ENCODE peak calls at places on chromosome 4, in six cellular contexts. One of them, this sample, is unnamed.
A peak's percentile ranks its signal among the peaks of the same experiment; 100 is the strongest.

GRCh38 chr4:7295917-7296660 is 103.8 kb downstream of the SORCS2 start:
- DNase-seq in cardiac fibroblast: peak; percentile 31
- DNase-seq in astrocyte of the spinal cord: peak; percentile 7
- DNase-seq in endothelial cell: peak; percentile 40
- DNase-seq in WERI-Rb-1: peak; percentile 70
- DNase-seq in fibroblast of the aortic adventitia: peak; percentile 43
- DNase-seq in this sample: no peak

GRCh38 chr4:159075531-159075932 is 27.3 kb upstream of the RAPGEF2 start:
- DNase-seq in cardiac fibroblast: peak; percentile 46
- DNase-seq in astrocyte of the spinal cord: peak; percentile 12
- DNase-seq in endothelial cell: no peak
- DNase-seq in WERI-Rb-1: no peak
- DNase-seq in fibroblast of the aortic adventitia: peak; percentile 16
- DNase-seq in this sample: no peak

GRCh38 chr4:17635056-17635455 is 20.6 kb downstream of the MED28 start:
- DNase-seq in cardiac fibroblast: no peak
- DNase-seq in astrocyte of the spinal cord: no peak
- DNase-seq in endothelial cell: no peak
- DNase-seq in WERI-Rb-1: no peak
- DNase-seq in fibroblast of the aortic adventitia: no peak
- DNase-seq in this sample: no peak

GRCh38 chr4:4613641-4614286 is 71.9 kb upstream of the STX18 start:
- DNase-seq in cardiac fibroblast: no peak
- DNase-seq in astrocyte of the spinal cord: no peak
- DNase-seq in endothelial cell: no peak
- DNase-seq in WERI-Rb-1: no peak
- DNase-seq in fibroblast of the aortic adventitia: no peak
- DNase-seq in this sample: no peak

GRCh38 chr4:14345356-14345775 is 656.9 kb upstream of the CPEB2 start:
- DNase-seq in cardiac fibroblast: peak; percentile 67
- DNase-seq in astrocyte of the spinal cord: peak; percentile 67
- DNase-seq in endothelial cell: no peak
- DNase-seq in WERI-Rb-1: no peak
- DNase-seq in fibroblast of the aortic adventitia: peak; percentile 48
- DNase-seq in this sample: no peak

GRCh38 chr4:159780196-159780922 is 677.5 kb downstream of the RAPGEF2 start:
- DNase-seq in cardiac fibroblast: no peak
- DNase-seq in astrocyte of the spinal cord: no peak
- DNase-seq in endothelial cell: no peak
- DNase-seq in WERI-Rb-1: no peak
- DNase-seq in fibroblast of the aortic adventitia: no peak
- DNase-seq in this sample: no peak

GRCh38 chr4:109406337-109406931 is 27.2 kb upstream of the SEC24B start:
- DNase-seq in cardiac fibroblast: peak; percentile 81
- DNase-seq in astrocyte of the spinal cord: peak; percentile 74
- DNase-seq in endothelial cell: peak; percentile 42
- DNase-seq in WERI-Rb-1: peak; percentile 65
- DNase-seq in fibroblast of the aortic adventitia: peak; percentile 74
- DNase-seq in this sample: peak; percentile 42

GRCh38 chr4:156635046-156635445 is 336.6 kb downstream of the PDGFC start:
- DNase-seq in cardiac fibroblast: peak; percentile 27
- DNase-seq in astrocyte of the spinal cord: peak; percentile 37
- DNase-seq in endothelial cell: no peak
- DNase-seq in WERI-Rb-1: no peak
- DNase-seq in fibroblast of the aortic adventitia: peak; percentile 9
- DNase-seq in this sample: no peak

GRCh38 chr4:8006471-8006870 is 66.8 kb upstream of the AFAP1 start:
- DNase-seq in cardiac fibroblast: no peak
- DNase-seq in astrocyte of the spinal cord: no peak
- DNase-seq in endothelial cell: no peak
- DNase-seq in WERI-Rb-1: no peak
- DNase-seq in fibroblast of the aortic adventitia: no peak
- DNase-seq in this sample: no peak

GRCh38 chr4:113674251-113674650 is 87.3 kb downstream of the CAMK2D start:
- DNase-seq in cardiac fibroblast: no peak
- DNase-seq in astrocyte of the spinal cord: no peak
- DNase-seq in endothelial cell: no peak
- DNase-seq in WERI-Rb-1: no peak
- DNase-seq in fibroblast of the aortic adventitia: peak; percentile 25
- DNase-seq in this sample: no peak

GRCh38 chr4:89486042-89486441 is 178.4 kb upstream of the GPRIN3 start:
- DNase-seq in cardiac fibroblast: peak; percentile 70
- DNase-seq in astrocyte of the spinal cord: peak; percentile 46
- DNase-seq in endothelial cell: no peak
- DNase-seq in WERI-Rb-1: no peak
- DNase-seq in fibroblast of the aortic adventitia: peak; percentile 70
- DNase-seq in this sample: no peak

GRCh38 chr4:135238940-135239339 is 1037.4 kb upstream of the PABPC4L start:
- DNase-seq in cardiac fibroblast: no peak
- DNase-seq in astrocyte of the spinal cord: no peak
- DNase-seq in endothelial cell: no peak
- DNase-seq in WERI-Rb-1: no peak
- DNase-seq in fibroblast of the aortic adventitia: peak; percentile 3
- DNase-seq in this sample: no peak

GRCh38 chr4:148866666-148867065 is 424.5 kb upstream of the NR3C2 start:
- DNase-seq in cardiac fibroblast: no peak
- DNase-seq in astrocyte of the spinal cord: no peak
- DNase-seq in endothelial cell: no peak
- DNase-seq in WERI-Rb-1: no peak
- DNase-seq in fibroblast of the aortic adventitia: no peak
- DNase-seq in this sample: no peak

GRCh38 chr4:26320159-26320452 is 708 bp upstream of the RBPJ start:
- DNase-seq in cardiac fibroblast: peak; percentile 54
- DNase-seq in astrocyte of the spinal cord: no peak
- DNase-seq in endothelial cell: no peak
- DNase-seq in WERI-Rb-1: no peak
- DNase-seq in fibroblast of the aortic adventitia: peak; percentile 37
- DNase-seq in this sample: no peak

GRCh38 chr4:98605216-98605615 is 53.2 kb downstream of the TSPAN5 start:
- DNase-seq in cardiac fibroblast: peak; percentile 64
- DNase-seq in astrocyte of the spinal cord: no peak
- DNase-seq in endothelial cell: no peak
- DNase-seq in WERI-Rb-1: no peak
- DNase-seq in fibroblast of the aortic adventitia: no peak
- DNase-seq in this sample: no peak

GRCh38 chr4:80058740-80059139 is 14.3 kb downstream of the ANTXR2 start:
- DNase-seq in cardiac fibroblast: no peak
- DNase-seq in astrocyte of the spinal cord: peak; percentile 43
- DNase-seq in endothelial cell: no peak
- DNase-seq in WERI-Rb-1: no peak
- DNase-seq in fibroblast of the aortic adventitia: no peak
- DNase-seq in this sample: no peak

GRCh38 chr4:54372951-54373350 is 143.9 kb downstream of the PDGFRA start:
- DNase-seq in cardiac fibroblast: no peak
- DNase-seq in astrocyte of the spinal cord: no peak
- DNase-seq in endothelial cell: no peak
- DNase-seq in WERI-Rb-1: no peak
- DNase-seq in fibroblast of the aortic adventitia: no peak
- DNase-seq in this sample: no peak

GRCh38 chr4:156476359-156476758 is 495.2 kb downstream of the PDGFC start:
- DNase-seq in cardiac fibroblast: peak; percentile 98
- DNase-seq in astrocyte of the spinal cord: peak; percentile 97
- DNase-seq in endothelial cell: no peak
- DNase-seq in WERI-Rb-1: no peak
- DNase-seq in fibroblast of the aortic adventitia: peak; percentile 94
- DNase-seq in this sample: no peak

GRCh38 chr4:47510506-47511143 is 25.6 kb downstream of the ATP10D start:
- DNase-seq in cardiac fibroblast: peak; percentile 56
- DNase-seq in astrocyte of the spinal cord: peak; percentile 57
- DNase-seq in endothelial cell: no peak
- DNase-seq in WERI-Rb-1: no peak
- DNase-seq in fibroblast of the aortic adventitia: peak; percentile 58
- DNase-seq in this sample: no peak

GRCh38 chr4:26212528-26212927 is 108.3 kb upstream of the RBPJ start:
- DNase-seq in cardiac fibroblast: no peak
- DNase-seq in astrocyte of the spinal cord: no peak
- DNase-seq in endothelial cell: no peak
- DNase-seq in WERI-Rb-1: no peak
- DNase-seq in fibroblast of the aortic adventitia: no peak
- DNase-seq in this sample: no peak

GRCh38 chr4:7886250-7886973 is 53.2 kb downstream of the AFAP1 start:
- DNase-seq in cardiac fibroblast: peak; percentile 29
- DNase-seq in astrocyte of the spinal cord: no peak
- DNase-seq in endothelial cell: no peak
- DNase-seq in WERI-Rb-1: no peak
- DNase-seq in fibroblast of the aortic adventitia: no peak
- DNase-seq in this sample: no peak

GRCh38 chr4:114378306-114378903 is 220.2 kb upstream of the UGT8 start:
- DNase-seq in cardiac fibroblast: peak; percentile 75
- DNase-seq in astrocyte of the spinal cord: peak; percentile 58
- DNase-seq in endothelial cell: no peak
- DNase-seq in WERI-Rb-1: no peak
- DNase-seq in fibroblast of the aortic adventitia: peak; percentile 74
- DNase-seq in this sample: no peak

GRCh38 chr4:19227701-19228100 is 1024.0 kb upstream of the SLIT2 start:
- DNase-seq in cardiac fibroblast: peak; percentile 40
- DNase-seq in astrocyte of the spinal cord: no peak
- DNase-seq in endothelial cell: no peak
- DNase-seq in WERI-Rb-1: no peak
- DNase-seq in fibroblast of the aortic adventitia: no peak
- DNase-seq in this sample: no peak

GRCh38 chr4:48467442-48467841 is 15.7 kb upstream of the SLC10A4 start:
- DNase-seq in cardiac fibroblast: no peak
- DNase-seq in astrocyte of the spinal cord: no peak
- DNase-seq in endothelial cell: no peak
- DNase-seq in WERI-Rb-1: no peak
- DNase-seq in fibroblast of the aortic adventitia: no peak
- DNase-seq in this sample: no peak

GRCh38 chr4:127631420-127631819 is 1.3 kb upstream of the INTU start:
- DNase-seq in cardiac fibroblast: peak; percentile 38
- DNase-seq in astrocyte of the spinal cord: peak; percentile 20
- DNase-seq in endothelial cell: no peak
- DNase-seq in WERI-Rb-1: no peak
- DNase-seq in fibroblast of the aortic adventitia: no peak
- DNase-seq in this sample: no peak

GRCh38 chr4:54800831-54801530 is 143.2 kb downstream of the KIT start:
- DNase-seq in cardiac fibroblast: no peak
- DNase-seq in astrocyte of the spinal cord: no peak
- DNase-seq in endothelial cell: no peak
- DNase-seq in WERI-Rb-1: no peak
- DNase-seq in fibroblast of the aortic adventitia: no peak
- DNase-seq in this sample: no peak

GRCh38 chr4:76624271-76624681 is 189.2 kb downstream of the SHROOM3 start:
- DNase-seq in cardiac fibroblast: peak; percentile 93
- DNase-seq in astrocyte of the spinal cord: peak; percentile 97
- DNase-seq in endothelial cell: no peak
- DNase-seq in WERI-Rb-1: no peak
- DNase-seq in fibroblast of the aortic adventitia: peak; percentile 90
- DNase-seq in this sample: peak; percentile 10

GRCh38 chr4:120843840-120844527 is 78.5 kb downstream of the PRDM5 start:
- DNase-seq in cardiac fibroblast: no peak
- DNase-seq in astrocyte of the spinal cord: no peak
- DNase-seq in endothelial cell: peak; percentile 54
- DNase-seq in WERI-Rb-1: peak; percentile 63
- DNase-seq in fibroblast of the aortic adventitia: no peak
- DNase-seq in this sample: no peak

GRCh38 chr4:36573441-36573840 is 292.0 kb downstream of the DTHD1 start:
- DNase-seq in cardiac fibroblast: no peak
- DNase-seq in astrocyte of the spinal cord: no peak
- DNase-seq in endothelial cell: no peak
- DNase-seq in WERI-Rb-1: no peak
- DNase-seq in fibroblast of the aortic adventitia: no peak
- DNase-seq in this sample: no peak

DNA sequence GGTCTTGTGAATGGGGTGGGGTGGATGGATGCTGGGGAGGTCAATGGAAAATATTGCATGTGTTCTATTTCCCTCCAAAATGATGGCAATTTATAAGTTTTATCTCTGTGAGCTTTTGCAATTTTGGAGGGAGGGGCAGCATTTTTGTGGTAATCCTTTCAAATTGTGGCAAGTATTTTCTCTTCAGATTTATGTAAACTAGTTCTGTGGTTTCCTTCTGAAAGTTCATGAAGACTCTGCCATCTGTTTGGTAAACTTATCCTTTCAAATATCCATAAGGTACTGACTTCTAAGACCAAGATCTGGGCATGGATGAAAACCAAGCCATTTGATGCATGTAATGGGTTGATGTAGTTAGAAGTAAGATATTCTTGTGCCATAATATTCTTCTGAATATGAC is 216.0 kb upstream of the GIMD1 start:
- DNase-seq in cardiac fibroblast: peak; percentile 46
- DNase-seq in astrocyte of the spinal cord: peak; percentile 59
- DNase-seq in endothelial cell: no peak
- DNase-seq in WERI-Rb-1: no peak
- DNase-seq in fibroblast of the aortic adventitia: peak; percentile 48
- DNase-seq in this sample: no peak
- TF ChIP-seq CTCF in cardiac fibroblast: no peak
- TF ChIP-seq CTCF in astrocyte of the spinal cord: no peak
- TF ChIP-seq CTCF in endothelial cell: no peak
- TF ChIP-seq CTCF in WERI-Rb-1: no peak
- TF ChIP-seq CTCF in fibroblast of the aortic adventitia: no peak
- TF ChIP-seq CTCF in this sample: no peak

DNA sequence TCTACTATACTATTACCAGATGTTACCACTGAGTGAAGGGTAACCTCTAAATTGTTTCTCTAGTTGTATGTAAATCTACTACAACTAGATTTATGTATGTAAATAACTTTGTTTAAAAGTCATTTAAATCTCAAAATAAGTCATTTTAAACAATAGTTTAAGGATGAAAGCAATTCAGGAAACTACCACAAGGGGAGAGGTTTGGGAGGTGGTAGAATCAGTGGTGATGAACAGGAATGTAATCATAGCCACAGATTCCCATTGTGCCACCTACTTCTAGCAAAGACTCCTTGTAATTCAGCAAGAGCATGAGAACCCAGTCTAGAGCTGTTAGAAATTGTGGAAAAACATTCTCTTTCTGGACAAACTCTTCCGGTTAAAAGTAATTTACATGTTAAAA is 234.6 kb downstream of the SLC7A11 start:
- DNase-seq in cardiac fibroblast: peak; percentile 32
- DNase-seq in astrocyte of the spinal cord: peak; percentile 5
- DNase-seq in endothelial cell: no peak
- DNase-seq in WERI-Rb-1: no peak
- DNase-seq in fibroblast of the aortic adventitia: peak; percentile 9
- DNase-seq in this sample: no peak
- TF ChIP-seq CTCF in cardiac fibroblast: peak; percentile 58
- TF ChIP-seq CTCF in astrocyte of the spinal cord: peak; percentile 31
- TF ChIP-seq CTCF in endothelial cell: peak; percentile 75
- TF ChIP-seq CTCF in WERI-Rb-1: peak; percentile 21
- TF ChIP-seq CTCF in fibroblast of the aortic adventitia: peak; percentile 55
- TF ChIP-seq CTCF in this sample: peak; percentile 52

GRCh38 chr4:167906851-167907250 is 185.5 kb upstream of the ANXA10 start:
- DNase-seq in cardiac fibroblast: peak; percentile 71
- DNase-seq in astrocyte of the spinal cord: no peak
- DNase-seq in endothelial cell: no peak
- DNase-seq in WERI-Rb-1: no peak
- DNase-seq in fibroblast of the aortic adventitia: peak; percentile 32
- DNase-seq in this sample: no peak

GRCh38 chr4:167903291-167903721 is 189.0 kb upstream of the ANXA10 start:
- DNase-seq in cardiac fibroblast: peak; percentile 86
- DNase-seq in astrocyte of the spinal cord: peak; percentile 69
- DNase-seq in endothelial cell: no peak
- DNase-seq in WERI-Rb-1: no peak
- DNase-seq in fibroblast of the aortic adventitia: peak; percentile 68
- DNase-seq in this sample: no peak

GRCh38 chr4:167908816-167909215 is 183.5 kb upstream of the ANXA10 start:
- DNase-seq in cardiac fibroblast: no peak
- DNase-seq in astrocyte of the spinal cord: no peak
- DNase-seq in endothelial cell: no peak
- DNase-seq in WERI-Rb-1: no peak
- DNase-seq in fibroblast of the aortic adventitia: no peak
- DNase-seq in this sample: no peak
- TF ChIP-seq CTCF in cardiac fibroblast: no peak
- TF ChIP-seq CTCF in astrocyte of the spinal cord: no peak
- TF ChIP-seq CTCF in endothelial cell: no peak
- TF ChIP-seq CTCF in WERI-Rb-1: no peak
- TF ChIP-seq CTCF in fibroblast of the aortic adventitia: no peak
- TF ChIP-seq CTCF in this sample: no peak

GRCh38 chr4:73998040-73999011 is at the start of gene CXCL5:
- DNase-seq in cardiac fibroblast: peak; percentile 89
- DNase-seq in astrocyte of the spinal cord: peak; percentile 57
- DNase-seq in endothelial cell: peak; percentile 48
- DNase-seq in WERI-Rb-1: peak; percentile 60
- DNase-seq in fibroblast of the aortic adventitia: peak; percentile 69
- DNase-seq in this sample: peak; percentile 26
- TF ChIP-seq CTCF in cardiac fibroblast: peak; percentile 26
- TF ChIP-seq CTCF in astrocyte of the spinal cord: no peak
- TF ChIP-seq CTCF in endothelial cell: no peak
- TF ChIP-seq CTCF in WERI-Rb-1: peak; percentile 23
- TF ChIP-seq CTCF in fibroblast of the aortic adventitia: peak; percentile 44
- TF ChIP-seq CTCF in this sample: no peak